ENCODE peak calls at places on chromosome 17, in five cellular contexts. One of them, this sample, is unnamed.
A peak's percentile ranks its signal among the peaks of the same experiment; 100 is the strongest.

GRCh38 chr17:27760069-27760885 is 40.1 kb downstream of the NOS2 start:
- DNase-seq in adipocyte: peak; percentile 64
- DNase-seq in IMR-90: peak; percentile 14
- DNase-seq in BE2C: peak; percentile 54
- DNase-seq in GM23248: peak; percentile 56
- DNase-seq in this sample: peak; percentile 60

GRCh38 chr17:37816951-37817350 is 72.1 kb upstream of the HNF1B start:
- DNase-seq in GM23248: no peak
- DNase-seq in IMR-90: peak; percentile 13
- DNase-seq in adipocyte: no peak
- DNase-seq in BE2C: no peak
- DNase-seq in this sample: no peak

GRCh38 chr17:2337152-2337810 is at the start of gene SGSM2:
- DNase-seq in IMR-90: peak; percentile 34
- DNase-seq in adipocyte: peak; percentile 79
- DNase-seq in BE2C: peak; percentile 77
- DNase-seq in GM23248: peak; percentile 68
- DNase-seq in this sample: peak; percentile 54

GRCh38 chr17:26818736-26819135 is 475.2 kb upstream of the WSB1 start:
- DNase-seq in IMR-90: peak; percentile 47
- DNase-seq in GM23248: no peak
- DNase-seq in BE2C: no peak
- DNase-seq in adipocyte: peak; percentile 0
- DNase-seq in this sample: no peak

GRCh38 chr17:63399856-63400255 is 46.2 kb downstream of the CYB561 start:
- DNase-seq in BE2C: no peak
- DNase-seq in adipocyte: peak; percentile 63
- DNase-seq in GM23248: peak; percentile 70
- DNase-seq in IMR-90: peak; percentile 45
- DNase-seq in this sample: peak; percentile 70

GRCh38 chr17:78342438-78343098 is 17.3 kb downstream of the SOCS3 start:
- DNase-seq in adipocyte: peak; percentile 90
- DNase-seq in IMR-90: peak; percentile 88
- DNase-seq in BE2C: no peak
- DNase-seq in GM23248: peak; percentile 97
- DNase-seq in this sample: peak; percentile 77

GRCh38 chr17:45129426-45129939 is 2.8 kb downstream of the PLCD3 start:
- DNase-seq in GM23248: peak; percentile 53
- DNase-seq in BE2C: no peak
- DNase-seq in adipocyte: peak; percentile 95
- DNase-seq in IMR-90: no peak
- DNase-seq in this sample: no peak

GRCh38 chr17:47810200-47810821 is 11.3 kb downstream of the OSBPL7 start:
- DNase-seq in adipocyte: peak; percentile 75
- DNase-seq in IMR-90: peak; percentile 87
- DNase-seq in GM23248: peak; percentile 94
- DNase-seq in BE2C: peak; percentile 54
- DNase-seq in this sample: no peak

GRCh38 chr17:32319548-32319905 is 22.4 kb downstream of the C17orf75 start:
- DNase-seq in BE2C: peak; percentile 75
- DNase-seq in adipocyte: peak; percentile 80
- DNase-seq in IMR-90: peak; percentile 41
- DNase-seq in GM23248: peak; percentile 72
- DNase-seq in this sample: peak; percentile 82

GRCh38 chr17:72452286-72453173 is 331.7 kb downstream of the SOX9 start:
- DNase-seq in IMR-90: no peak
- DNase-seq in GM23248: no peak
- DNase-seq in BE2C: no peak
- DNase-seq in adipocyte: no peak
- DNase-seq in this sample: no peak

GRCh38 chr17:21013983-21014382 is 28.8 kb downstream of the USP22 start:
- DNase-seq in BE2C: no peak
- DNase-seq in GM23248: no peak
- DNase-seq in IMR-90: no peak
- DNase-seq in adipocyte: no peak
- DNase-seq in this sample: no peak

GRCh38 chr17:75241143-75241430 is 20.3 kb downstream of the GGA3 start:
- DNase-seq in BE2C: no peak
- DNase-seq in adipocyte: peak; percentile 9
- DNase-seq in IMR-90: no peak
- DNase-seq in GM23248: peak; percentile 17
- DNase-seq in this sample: no peak

GRCh38 chr17:58052951-58053715 is 30.1 kb upstream of the DYNLL2 start:
- DNase-seq in GM23248: peak; percentile 51
- DNase-seq in adipocyte: no peak
- DNase-seq in IMR-90: no peak
- DNase-seq in BE2C: no peak
- DNase-seq in this sample: no peak

GRCh38 chr17:42282478-42283080 is 5.7 kb upstream of the STAT5A start:
- DNase-seq in GM23248: no peak
- DNase-seq in adipocyte: no peak
- DNase-seq in BE2C: no peak
- DNase-seq in IMR-90: no peak
- DNase-seq in this sample: no peak

GRCh38 chr17:32143525-32143865 is 1.2 kb downstream of the RHOT1 start:
- DNase-seq in GM23248: no peak
- DNase-seq in IMR-90: no peak
- DNase-seq in BE2C: no peak
- DNase-seq in adipocyte: no peak
- DNase-seq in this sample: no peak

GRCh38 chr17:28346199-28346580 is 10.6 kb downstream of the TNFAIP1 start:
- DNase-seq in GM23248: no peak
- DNase-seq in adipocyte: no peak
- DNase-seq in BE2C: no peak
- DNase-seq in IMR-90: no peak
- DNase-seq in this sample: no peak

GRCh38 chr17:76585649-76586593 is at the start of gene ST6GALNAC2:
- DNase-seq in IMR-90: no peak
- DNase-seq in GM23248: peak; percentile 69
- DNase-seq in BE2C: peak; percentile 74
- DNase-seq in adipocyte: peak; percentile 70
- DNase-seq in this sample: peak; percentile 41

GRCh38 chr17:10875411-10875810 is 37.5 kb upstream of the PIRT start:
- DNase-seq in GM23248: peak; percentile 44
- DNase-seq in IMR-90: no peak
- DNase-seq in adipocyte: peak; percentile 13
- DNase-seq in BE2C: no peak
- DNase-seq in this sample: no peak

GRCh38 chr17:21419299-21420239 is 43.4 kb downstream of the KCNJ12 start:
- DNase-seq in BE2C: no peak
- DNase-seq in IMR-90: no peak
- DNase-seq in GM23248: no peak
- DNase-seq in adipocyte: no peak
- DNase-seq in this sample: no peak

GRCh38 chr17:40825596-40825995 is 3.2 kb upstream of the KRT10 start:
- DNase-seq in GM23248: no peak
- DNase-seq in IMR-90: peak; percentile 7
- DNase-seq in BE2C: no peak
- DNase-seq in adipocyte: no peak
- DNase-seq in this sample: no peak

GRCh38 chr17:742147-742793 is 9.8 kb downstream of the GEMIN4 start:
- DNase-seq in adipocyte: no peak
- DNase-seq in IMR-90: no peak
- DNase-seq in BE2C: no peak
- DNase-seq in GM23248: no peak
- DNase-seq in this sample: no peak

GRCh38 chr17:1779571-1780074 is 17.8 kb downstream of the SERPINF1 start:
- DNase-seq in BE2C: no peak
- DNase-seq in IMR-90: peak; percentile 95
- DNase-seq in adipocyte: peak; percentile 96
- DNase-seq in GM23248: peak; percentile 95
- DNase-seq in this sample: peak; percentile 88

GRCh38 chr17:71628306-71628705 is 492.5 kb upstream of the SOX9 start:
- DNase-seq in GM23248: peak; percentile 29
- DNase-seq in adipocyte: no peak
- DNase-seq in IMR-90: no peak
- DNase-seq in BE2C: peak; percentile 16
- DNase-seq in this sample: no peak

GRCh38 chr17:66900126-66901010 is 64.1 kb upstream of the CACNG4 start:
- DNase-seq in BE2C: no peak
- DNase-seq in GM23248: peak; percentile 25
- DNase-seq in adipocyte: peak; percentile 47
- DNase-seq in IMR-90: peak; percentile 55
- DNase-seq in this sample: no peak

GRCh38 chr17:44655983-44656700 is at the start of gene MEIOC:
- DNase-seq in GM23248: peak; percentile 17
- DNase-seq in BE2C: no peak
- DNase-seq in IMR-90: peak; percentile 6
- DNase-seq in adipocyte: peak; percentile 35
- DNase-seq in this sample: no peak

GRCh38 chr17:39787743-39788484 is 50.2 kb downstream of the GRB7 start:
- DNase-seq in BE2C: no peak
- DNase-seq in IMR-90: no peak
- DNase-seq in GM23248: no peak
- DNase-seq in adipocyte: no peak
- DNase-seq in this sample: no peak

GRCh38 chr17:59761385-59762021 is 54.0 kb downstream of the VMP1 start:
- DNase-seq in GM23248: peak; percentile 52
- DNase-seq in BE2C: no peak
- DNase-seq in adipocyte: peak; percentile 73
- DNase-seq in IMR-90: peak; percentile 86
- DNase-seq in this sample: no peak

GRCh38 chr17:76969598-76970172 is 101.5 kb downstream of the MGAT5B start:
- DNase-seq in GM23248: peak; percentile 24
- DNase-seq in BE2C: peak; percentile 54
- DNase-seq in IMR-90: no peak
- DNase-seq in adipocyte: peak; percentile 45
- DNase-seq in this sample: no peak

GRCh38 chr17:45164734-45165269 is 3.1 kb downstream of the HEXIM2 start:
- DNase-seq in IMR-90: no peak
- DNase-seq in BE2C: no peak
- DNase-seq in adipocyte: no peak
- DNase-seq in GM23248: no peak
- DNase-seq in this sample: no peak

GRCh38 chr17:50111687-50112655 is 16.8 kb downstream of the PDK2 start:
- DNase-seq in adipocyte: no peak
- DNase-seq in GM23248: no peak
- DNase-seq in IMR-90: no peak
- DNase-seq in BE2C: no peak
- DNase-seq in this sample: peak; percentile 94

GRCh38 chr17:70276931-70277330 is 107.6 kb downstream of the KCNJ2 start:
- DNase-seq in adipocyte: no peak
- DNase-seq in GM23248: peak; percentile 35
- DNase-seq in IMR-90: peak; percentile 32
- DNase-seq in BE2C: no peak
- DNase-seq in this sample: no peak

DNA sequence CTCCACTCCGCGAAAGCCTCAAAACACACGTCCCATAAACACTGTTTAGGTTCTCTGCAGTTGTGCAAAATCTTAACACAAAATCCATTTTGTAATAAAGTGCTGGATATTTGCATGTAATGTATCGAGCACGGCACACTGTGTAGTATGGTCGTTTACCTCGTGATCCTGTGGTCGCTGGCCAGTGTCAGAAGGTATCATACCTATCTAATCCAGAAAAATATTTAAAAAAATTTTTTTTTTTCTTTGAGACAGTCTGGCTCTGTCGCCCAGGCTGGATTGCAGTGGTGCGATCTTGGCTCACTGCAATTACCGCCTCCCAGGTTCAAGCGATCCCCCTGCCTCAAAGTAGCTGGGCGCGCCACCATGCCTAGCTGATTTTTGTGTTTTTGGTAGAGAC is 996 bp downstream of the RPL38 start:
- DNase-seq in IMR-90: no peak
- DNase-seq in adipocyte: no peak
- DNase-seq in BE2C: no peak
- DNase-seq in GM23248: no peak
- DNase-seq in this sample: no peak
- H3K36me3 ChIP-seq in IMR-90: peaks cover 25% of the 10 kb centered on the region
- H3K36me3 ChIP-seq in adipocyte: peaks cover 45% of the 10 kb centered on the region
- H3K36me3 ChIP-seq in BE2C: peaks cover 56% of the 10 kb centered on the region
- H3K36me3 ChIP-seq in GM23248: peaks cover 39% of the 10 kb centered on the region
- H3K36me3 ChIP-seq in this sample: peaks cover 35% of the 10 kb centered on the region

DNA sequence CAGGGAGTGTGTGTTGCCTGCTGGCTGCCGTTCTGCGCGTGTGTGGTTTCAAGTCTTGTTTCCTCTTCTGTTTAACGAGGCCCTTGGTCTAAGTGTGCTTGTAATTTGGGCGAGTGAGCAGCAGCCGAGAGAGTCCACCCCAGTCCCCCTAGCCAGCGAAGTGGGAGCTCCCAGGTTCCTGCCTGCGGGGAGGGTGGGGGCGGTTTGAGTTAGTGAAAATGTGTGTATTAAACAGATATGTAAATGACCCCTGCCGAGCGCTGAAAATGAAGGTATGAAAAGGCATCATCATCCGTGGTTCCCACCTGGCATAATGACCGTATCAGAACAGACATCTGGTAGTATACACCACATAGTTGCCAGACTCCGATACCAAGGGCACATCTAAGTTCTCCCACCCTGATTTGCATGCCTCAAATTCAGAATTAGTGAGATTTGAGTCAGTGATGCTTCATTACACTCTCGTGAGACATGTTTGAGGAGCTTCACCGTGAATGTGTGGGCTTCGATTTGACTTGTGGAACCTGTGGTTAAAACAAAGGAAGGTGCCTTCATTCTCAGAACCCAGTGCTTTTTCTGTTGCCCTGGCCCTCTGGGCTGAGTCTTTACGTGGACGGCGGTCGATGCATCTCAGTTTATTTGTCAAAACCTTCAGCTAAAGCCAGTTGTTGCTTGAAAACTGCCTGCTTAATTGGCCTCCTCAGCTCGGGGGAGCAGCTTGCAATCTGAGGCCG is 114.4 kb upstream of the CHMP6 start:
- DNase-seq in adipocyte: no peak
- DNase-seq in BE2C: no peak
- DNase-seq in GM23248: no peak
- DNase-seq in IMR-90: no peak
- DNase-seq in this sample: peak; percentile 50
- H3K4me3 ChIP-seq in adipocyte: no peak overlapping the region
- H3K4me3 ChIP-seq in BE2C: no peak overlapping the region
- H3K4me3 ChIP-seq in GM23248: no peak overlapping the region
- H3K4me3 ChIP-seq in IMR-90: no peak overlapping the region
- H3K4me3 ChIP-seq in this sample: no peak overlapping the region

GRCh38 chr17:35003778-35004177 is 23.5 kb downstream of the LIG3 start:
- DNase-seq in IMR-90: no peak
- DNase-seq in BE2C: no peak
- DNase-seq in adipocyte: no peak
- DNase-seq in GM23248: no peak
- DNase-seq in this sample: no peak

GRCh38 chr17:35006345-35006744 is 26.0 kb downstream of the LIG3 start:
- DNase-seq in IMR-90: no peak
- DNase-seq in GM23248: no peak
- DNase-seq in BE2C: no peak
- DNase-seq in adipocyte: no peak
- DNase-seq in this sample: no peak

GRCh38 chr17:35002876-35003551 is 22.7 kb downstream of the LIG3 start:
- DNase-seq in BE2C: no peak
- DNase-seq in adipocyte: peak; percentile 17
- DNase-seq in GM23248: peak; percentile 14
- DNase-seq in IMR-90: peak; percentile 76
- DNase-seq in this sample: no peak

GRCh38 chr17:35010093-35010492 is 29.8 kb downstream of the LIG3 start:
- DNase-seq in BE2C: no peak
- DNase-seq in GM23248: peak; percentile 16
- DNase-seq in IMR-90: peak; percentile 17
- DNase-seq in adipocyte: no peak
- DNase-seq in this sample: no peak

GRCh38 chr17:35006961-35007360 is 26.6 kb downstream of the LIG3 start:
- DNase-seq in BE2C: no peak
- DNase-seq in GM23248: no peak
- DNase-seq in IMR-90: no peak
- DNase-seq in adipocyte: no peak
- DNase-seq in this sample: no peak
- H3K36me3 ChIP-seq in BE2C: peaks cover 40% of the 10 kb centered on the region
- H3K36me3 ChIP-seq in GM23248: no peaks in the 10 kb centered on the region
- H3K36me3 ChIP-seq in IMR-90: peaks cover 34% of the 10 kb centered on the region
- H3K36me3 ChIP-seq in adipocyte: no peaks in the 10 kb centered on the region
- H3K36me3 ChIP-seq in this sample: peaks cover 87% of the 10 kb centered on the region

GRCh38 chr17:33751702-33752065 is 458.6 kb upstream of the ASIC2 start:
- DNase-seq in GM23248: peak; percentile 4
- DNase-seq in adipocyte: peak; percentile 0
- DNase-seq in IMR-90: no peak
- DNase-seq in BE2C: no peak
- DNase-seq in this sample: no peak
- H3K4me3 ChIP-seq in GM23248: peak overlapping the region; percentile 58
- H3K4me3 ChIP-seq in adipocyte: peak overlapping the region; percentile 63
- H3K4me3 ChIP-seq in IMR-90: no peak overlapping the region
- H3K4me3 ChIP-seq in BE2C: peak overlapping the region; percentile 25
- H3K4me3 ChIP-seq in this sample: no peak overlapping the region